ENCODE peak calls at places on chromosomes 16 and 17, in eight cellular contexts. N is RWPE1, J is small intestine, B is upper lobe of right lung, W is tibial artery, U is substantia nigra, O is GM23338, H is ascending aorta. F is an unnamed sample.

GRCh38 chr17:10094806-10095205 is 103.6 kb downstream of the GAS7 start:
- DNase-seq in N (no peak), W (no peak), U (no peak), O (no peak), H (no peak), J (no peak), B (no peak), F (no peak)

GRCh38 chr16:12097523-12098428 is 121.2 kb downstream of the SNX29 start:
- DNase-seq in W (no peak), N (peak), H (no peak), U (no peak), B (peak), O (no peak), J (no peak), F (no peak)

GRCh38 chr17:42997390-42997983 is 732 bp upstream of the RPL27 start:
- DNase-seq in J (no peak), O (no peak), B (no peak), N (no peak), U (no peak), W (no peak), H (no peak), F (no peak)

GRCh38 chr16:72111653-72112451 is 18.2 kb downstream of the DHX38 start:
- DNase-seq in N (peak), W (no peak), O (no peak), B (no peak), J (no peak), U (no peak), H (no peak), F (no peak)

GRCh38 chr17:5508855-5509254 is 22.5 kb downstream of the MIS12 start:
- DNase-seq in N (no peak), W (no peak), J (peak), O (peak), H (no peak), U (no peak), B (no peak), F (no peak)

GRCh38 chr17:1078831-1079561 is 82.1 kb downstream of the TIMM22 start:
- DNase-seq in H (no peak), U (no peak), W (no peak), J (no peak), O (peak), N (no peak), B (no peak), F (no peak)

GRCh38 chr17:77424585-77425344 is 284.0 kb downstream of the SEC14L1 start:
- DNase-seq in U (peak), B (peak), J (no peak), O (no peak), W (peak), N (no peak), H (no peak), F (no peak)

GRCh38 chr16:11799509-11800384 is 2.7 kb upstream of the ZC3H7A start:
- DNase-seq in H (no peak), J (no peak), N (no peak), O (no peak), W (no peak), B (peak), U (no peak), F (no peak)

GRCh38 chr17:78665952-78666920 is 89.0 kb upstream of the DNAH17 start:
- DNase-seq in J (peak), B (peak), N (no peak), O (no peak), H (no peak), W (peak), U (no peak), F (no peak)

GRCh38 chr16:14172200-14172805 is 101.2 kb downstream of the MRTFB start:
- DNase-seq in W (no peak), O (no peak), J (no peak), H (no peak), N (no peak), U (no peak), B (no peak), F (no peak)

GRCh38 chr17:7137182-7137943 is 22.7 kb upstream of the ASGR2 start:
- DNase-seq in O (no peak), B (peak), U (no peak), H (no peak), W (peak), J (no peak), N (no peak), F (no peak)

GRCh38 chr16:3474136-3474779 is 21.0 kb downstream of the C16orf90 start:
- DNase-seq in W (no peak), U (no peak), B (no peak), O (no peak), N (no peak), J (no peak), H (no peak), F (no peak)

GRCh38 chr16:54930034-54930938 is at the start of gene IRX5:
- DNase-seq in N (peak), H (peak), U (peak), O (peak), B (peak), J (peak), W (peak), F (peak)
- H3K27ac ChIP-seq in N (peak), H (peak), U (peak), O (no peak), B (peak), J (no peak), W (peak), F (peak)

DNA sequence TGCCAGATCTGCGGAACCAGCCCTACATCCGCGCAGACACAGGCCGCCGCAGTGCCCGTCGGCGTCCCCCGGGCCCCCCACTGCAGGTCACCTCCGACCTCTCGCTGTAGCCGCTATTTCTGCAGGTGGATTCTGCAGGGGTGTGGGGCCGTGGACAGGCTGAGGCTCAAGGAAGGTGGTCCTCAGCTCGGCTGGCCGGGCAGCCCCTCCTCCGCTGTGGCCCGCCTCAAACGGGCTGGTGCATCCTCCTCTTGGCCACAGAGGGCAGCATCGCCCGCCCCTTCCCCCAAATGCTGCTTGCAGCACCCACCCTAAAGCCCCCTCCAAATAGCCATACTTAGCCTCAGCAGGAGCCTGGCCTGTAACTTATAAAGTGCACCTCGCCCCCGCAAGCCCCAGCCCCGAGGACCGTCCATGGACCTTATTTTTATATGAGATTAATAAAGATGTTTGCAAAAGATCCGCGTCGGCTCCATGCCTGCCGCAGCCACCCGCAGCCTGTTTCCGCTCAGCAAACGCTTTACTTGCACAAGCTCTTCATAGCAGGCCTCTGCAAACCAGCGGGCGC is 14.9 kb downstream of the SPATA32 start:
- DNase-seq in J (no peak), W (no peak), H (no peak), N (no peak), O (peak), B (peak), U (no peak), F (no peak)
- H3K27ac ChIP-seq in J (peak), W (no peak), H (no peak), N (peak), O (peak), B (peak), U (peak), F (peak)

GRCh38 chr17:40538936-40539705 is 26.2 kb downstream of the CCR7 start:
- DNase-seq in B (no peak), O (no peak), J (no peak), H (no peak), W (no peak), N (no peak), U (no peak), F (no peak)
- H3K27ac ChIP-seq in B (peak), O (no peak), J (no peak), H (peak), W (peak), N (peak), U (no peak), F (no peak)

DNA sequence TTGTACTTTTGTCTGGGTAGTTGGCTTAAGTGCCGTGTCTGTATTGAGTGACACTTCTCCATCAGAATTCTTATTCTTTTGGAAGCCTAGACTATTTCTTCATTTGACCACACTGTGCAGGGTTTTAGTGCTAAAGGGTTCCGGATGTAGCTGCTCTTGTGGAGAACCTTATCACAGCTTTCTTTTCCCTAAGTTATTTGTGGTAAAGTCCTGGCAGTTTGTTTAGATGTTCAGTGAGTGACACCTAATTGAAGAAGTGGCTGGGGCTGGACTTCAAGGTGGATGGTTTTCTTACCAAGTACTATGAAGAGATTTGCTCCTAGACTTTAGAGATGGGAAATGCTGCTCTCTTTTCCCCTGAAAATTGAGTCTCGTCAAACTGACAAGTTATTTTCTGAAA is 144.0 kb upstream of the TBX2 start:
- DNase-seq in U (no peak), W (no peak), J (no peak), B (no peak), H (no peak), N (no peak), O (no peak), F (no peak)
- H3K27ac ChIP-seq in U (no peak), W (peak), J (no peak), B (peak), H (peak), N (no peak), O (no peak), F (peak)

GRCh38 chr17:81500026-81500425 is 12.6 kb downstream of the ACTG1 start:
- DNase-seq in B (no peak), O (peak), H (no peak), U (no peak), J (no peak), N (no peak), W (no peak), F (no peak)
- H3K27ac ChIP-seq in B (no peak), O (no peak), H (peak), U (no peak), J (no peak), N (peak), W (peak), F (peak)